ENCODE peak calls at places on chromosomes 1 and 21, in four cellular contexts. M is heart right ventricle, P is left lung, W is HT-29. C is an unnamed sample.

GRCh38 chr1:110218739-110219138 is 8.6 kb downstream of the KCNC4 start:
- DNase-seq in M (no peak), P (no peak), W (no peak), C (no peak)

GRCh38 chr1:56223962-56224361 is 355.4 kb downstream of the PLPP3 start:
- DNase-seq in M (no peak), P (no peak), W (no peak), C (no peak)

GRCh38 chr1:240178366-240178765 is 86.7 kb downstream of the FMN2 start:
- DNase-seq in M (no peak), P (no peak), W (no peak), C (no peak)

GRCh38 chr1:185453496-185454192 is 136.6 kb upstream of the IVNS1ABP start:
- DNase-seq in M (no peak), P (no peak), W (no peak), C (no peak)

GRCh38 chr1:201468844-201469644 is at the start of gene PHLDA3:
- DNase-seq in M (peak; percentile 87), P (peak; percentile 92), W (peak; percentile 59), C (peak; percentile 98)

GRCh38 chr1:59892836-59893811 is 33.4 kb downstream of the CYP2J2 start:
- DNase-seq in M (no peak), P (no peak), W (peak; percentile 71), C (no peak)

GRCh38 chr1:159936284-159936904 is 9.0 kb downstream of the IGSF9 start:
- DNase-seq in M (peak; percentile 77), P (peak; percentile 92), W (peak; percentile 88), C (peak; percentile 86)

GRCh38 chr1:151936653-151937052 is 27.3 kb upstream of the THEM4 start:
- DNase-seq in M (no peak), P (no peak), W (peak; percentile 81), C (no peak)

GRCh38 chr21:37734846-37735245 is 181.4 kb downstream of the KCNJ6 start:
- DNase-seq in M (no peak), P (no peak), W (no peak), C (no peak)

GRCh38 chr1:226615876-226616275 is 67.3 kb downstream of the STUM start:
- DNase-seq in M (no peak), P (no peak), W (no peak), C (no peak)

GRCh38 chr1:149884433-149885363 is 14.7 kb upstream of the BOLA1 start:
- DNase-seq in M (no peak), P (no peak), W (peak; percentile 73), C (no peak)

GRCh38 chr21:42544544-42544943 is 30.9 kb downstream of the SLC37A1 start:
- DNase-seq in M (no peak), P (no peak), W (no peak), C (no peak)

GRCh38 chr1:164765557-164765956 is 206.6 kb downstream of the PBX1 start:
- DNase-seq in M (no peak), P (no peak), W (no peak), C (no peak)

GRCh38 chr1:14302025-14302424 is 296.5 kb upstream of the KAZN start:
- DNase-seq in M (no peak), P (no peak), W (no peak), C (no peak)

GRCh38 chr21:45410151-45410864 is 5.3 kb downstream of the COL18A1 start:
- DNase-seq in M (peak; percentile 22), P (peak; percentile 44), W (no peak), C (peak; percentile 46)

GRCh38 chr1:203545032-203545816 is 51.3 kb downstream of the OPTC start:
- DNase-seq in M (no peak), P (no peak), W (no peak), C (no peak)

GRCh38 chr1:11611928-11612327 is 42.3 kb downstream of the FBXO2 start:
- DNase-seq in M (no peak), P (no peak), W (no peak), C (no peak)

GRCh38 chr1:106889054-106889453 is 167.4 kb upstream of the PRMT6 start:
- DNase-seq in M (no peak), P (no peak), W (no peak), C (no peak)

GRCh38 chr1:65317866-65318653 is 8.7 kb downstream of the DNAJC6 start:
- DNase-seq in M (no peak), P (no peak), W (no peak), C (no peak)

GRCh38 chr1:181062800-181063428 is 25.6 kb upstream of the IER5 start:
- DNase-seq in M (no peak), P (no peak), W (no peak), C (no peak)

GRCh38 chr1:181033799-181034391 is at the start of gene MR1:
- DNase-seq in M (no peak), P (no peak), W (peak; percentile 57), C (no peak)

GRCh38 chr1:91555821-91556531 is 55.3 kb downstream of the CDC7 start:
- DNase-seq in M (no peak), P (no peak), W (no peak), C (no peak)

GRCh38 chr1:39933956-39934941 is 20.7 kb upstream of the MFSD2A start:
- DNase-seq in M (peak; percentile 48), P (peak; percentile 90), W (peak; percentile 64), C (peak; percentile 80)

C was measured in aorta.